ENCODE peak calls at places on chromosomes 5 and 9, in eight cellular contexts. Q, M, Y, F, O, J, B and W are unnamed samples.

GRCh38 chr9:137470785-137471184 is 11.7 kb upstream of the NSMF start:
- DNase-seq in F (no peak), J (no peak), O (no peak), M (no peak), Q (no peak), B (no peak), Y (no peak), W (no peak)

GRCh38 chr9:121736964-121737462 is 85.6 kb downstream of the DAB2IP start:
- DNase-seq in F (peak), M (peak), Y (peak), O (peak), Q (no peak), J (no peak), B (peak), W (peak)

GRCh38 chr9:138122676-138123075 is 245.1 kb downstream of the CACNA1B start:
- DNase-seq in O (no peak), Q (no peak), Y (no peak), B (no peak), J (no peak), M (no peak), F (no peak), W (no peak)

GRCh38 chr9:86054695-86055094 is 44.7 kb downstream of the GOLM1 start:
- DNase-seq in O (no peak), Y (no peak), B (no peak), Q (no peak), J (no peak), F (no peak), M (no peak), W (no peak)

GRCh38 chr9:37324691-37325490 is 97.6 kb upstream of the GRHPR start:
- DNase-seq in M (peak), J (peak), F (no peak), O (no peak), Q (no peak), Y (no peak), B (no peak), W (no peak)

GRCh38 chr5:38453506-38453905 is 102.9 kb downstream of the LIFR start:
- DNase-seq in J (no peak), Y (no peak), F (no peak), O (no peak), B (no peak), M (no peak), Q (no peak), W (no peak)

GRCh38 chr9:89502038-89502601 is 4.2 kb upstream of the SEMA4D start:
- DNase-seq in B (no peak), Y (no peak), F (no peak), J (no peak), O (no peak), Q (no peak), M (no peak), W (no peak)

GRCh38 chr5:163718256-163718655 is 212.8 kb downstream of the MAT2B start:
- DNase-seq in F (no peak), Q (no peak), O (no peak), J (no peak), M (no peak), Y (no peak), B (no peak), W (no peak)

GRCh38 chr5:104733063-104733719 is 1170.6 kb upstream of the NUDT12 start:
- DNase-seq in F (no peak), M (no peak), J (no peak), Y (no peak), O (no peak), B (no peak), Q (no peak), W (no peak)

GRCh38 chr5:72151646-72152045 is 44.4 kb downstream of the MAP1B start:
- DNase-seq in O (no peak), Q (no peak), Y (no peak), B (no peak), J (no peak), M (no peak), F (no peak), W (no peak)

GRCh38 chr5:41527201-41527779 is 16.9 kb upstream of the PLCXD3 start:
- DNase-seq in O (no peak), M (no peak), B (no peak), F (peak), J (no peak), Q (peak), Y (no peak), W (no peak)

GRCh38 chr5:111892949-111893348 is 136.0 kb upstream of the NREP start:
- DNase-seq in Y (no peak), F (no peak), B (no peak), M (no peak), J (no peak), Q (no peak), O (no peak), W (no peak)

GRCh38 chr5:123450641-123451421 is 27.6 kb upstream of the CEP120 start:
- DNase-seq in J (peak), F (no peak), O (no peak), M (no peak), Q (no peak), Y (no peak), B (no peak), W (no peak)

GRCh38 chr9:22682536-22683392 is 236.1 kb downstream of the DMRTA1 start:
- DNase-seq in O (no peak), M (no peak), J (no peak), Y (no peak), Q (peak), F (peak), B (no peak), W (no peak)

GRCh38 chr9:129495422-129496186 is 125.3 kb downstream of the C9orf50 start:
- DNase-seq in O (peak), J (peak), Y (peak), M (peak), Q (peak), F (peak), B (peak), W (peak)

GRCh38 chr5:1312206-1312605 is 17.3 kb upstream of the TERT start:
- DNase-seq in B (peak), Y (no peak), Q (no peak), M (no peak), F (no peak), O (no peak), J (no peak), W (peak)

GRCh38 chr9:134128727-134129679 is 6.9 kb upstream of the WDR5 start:
- DNase-seq in J (no peak), Q (no peak), Y (no peak), O (no peak), B (no peak), M (no peak), F (no peak), W (no peak)

GRCh38 chr9:70600479-70600878 is 186.0 kb upstream of the KLF9 start:
- DNase-seq in Y (no peak), Q (no peak), M (no peak), F (peak), O (no peak), J (no peak), B (no peak), W (peak)

GRCh38 chr5:133688386-133688785 is 76.0 kb upstream of the FSTL4 start:
- DNase-seq in Y (no peak), F (peak), O (no peak), Q (no peak), J (no peak), B (no peak), M (no peak), W (no peak)

GRCh38 chr5:1514027-1514818 is 9.5 kb downstream of the LPCAT1 start:
- DNase-seq in M (peak), Y (peak), O (peak), F (no peak), B (no peak), J (no peak), Q (no peak), W (no peak)

GRCh38 chr9:127858041-127858512 is 3.6 kb upstream of the ENG start:
- DNase-seq in B (no peak), O (no peak), F (no peak), J (peak), Q (no peak), M (no peak), Y (no peak), W (no peak)

GRCh38 chr5:107673106-107673367 is 2.3 kb upstream of the EFNA5 start:
- DNase-seq in F (no peak), Q (no peak), B (no peak), J (no peak), Y (no peak), M (no peak), O (no peak), W (no peak)

GRCh38 chr5:2699686-2700085 is 51.8 kb downstream of the IRX2 start:
- DNase-seq in M (no peak), J (no peak), Y (no peak), B (no peak), F (no peak), O (no peak), Q (no peak), W (no peak)